ENCODE peak calls at places on chromosomes 7 and 10, in nine cellular contexts. R is HCT116; M is tibial nerve; E is tibial artery; O is GM23338; A is adrenal gland; X is left ventricle myocardium inferior; D is neuronal stem cell; B is CD8-positive, alpha-beta T cell. F is an unnamed sample.

GRCh38 chr10:91680521-91680920 is 47.6 kb upstream of the PPP1R3C start:
- DNase-seq in R (no peak), M (no peak), E (no peak), O (no peak), A (no peak), X (no peak), D (no peak), B (no peak), F (no peak)

GRCh38 chr7:117008849-117009531 is 55.7 kb downstream of the ST7 start:
- DNase-seq in R (no peak), M (no peak), E (no peak), O (no peak), A (no peak), X (no peak), D (no peak), B (no peak), F (peak; percentile 76)

GRCh38 chr10:12055722-12056121 is 13.0 kb upstream of the DHTKD1 start:
- DNase-seq in R (no peak), M (no peak), E (no peak), O (no peak), A (no peak), X (no peak), D (no peak), B (no peak), F (no peak)

GRCh38 chr7:44311561-44312495 is 13.6 kb downstream of the CAMK2B start:
- DNase-seq in R (no peak), M (no peak), E (no peak), O (no peak), A (no peak), X (no peak), D (no peak), B (no peak), F (no peak)

GRCh38 chr10:13102002-13102794 is 2.2 kb downstream of the OPTN start:
- DNase-seq in R (no peak), M (no peak), E (no peak), O (no peak), A (peak; percentile 51), X (no peak), D (no peak), B (no peak), F (no peak)

GRCh38 chr10:7243873-7244272 is 167.0 kb downstream of the SFMBT2 start:
- DNase-seq in R (no peak), M (no peak), E (no peak), O (no peak), A (no peak), X (no peak), D (no peak), B (no peak), F (no peak)

GRCh38 chr10:4197676-4198075 is 412.7 kb upstream of the KLF6 start:
- DNase-seq in R (no peak), M (no peak), E (no peak), O (no peak), A (no peak), X (no peak), D (no peak), B (no peak), F (no peak)

GRCh38 chr10:77977975-77978759 is 51.1 kb downstream of the POLR3A start:
- DNase-seq in R (no peak), M (no peak), E (peak; percentile 25), O (no peak), A (peak; percentile 56), X (no peak), D (no peak), B (no peak), F (no peak)

GRCh38 chr10:101611506-101611905 is 23.4 kb downstream of the DPCD start:
- DNase-seq in R (no peak), M (no peak), E (no peak), O (no peak), A (no peak), X (no peak), D (no peak), B (no peak), F (no peak)

GRCh38 chr10:61110188-61110844 is 166.3 kb upstream of the RHOBTB1 start:
- DNase-seq in R (no peak), M (no peak), E (no peak), O (no peak), A (no peak), X (no peak), D (no peak), B (no peak), F (no peak)

DNA sequence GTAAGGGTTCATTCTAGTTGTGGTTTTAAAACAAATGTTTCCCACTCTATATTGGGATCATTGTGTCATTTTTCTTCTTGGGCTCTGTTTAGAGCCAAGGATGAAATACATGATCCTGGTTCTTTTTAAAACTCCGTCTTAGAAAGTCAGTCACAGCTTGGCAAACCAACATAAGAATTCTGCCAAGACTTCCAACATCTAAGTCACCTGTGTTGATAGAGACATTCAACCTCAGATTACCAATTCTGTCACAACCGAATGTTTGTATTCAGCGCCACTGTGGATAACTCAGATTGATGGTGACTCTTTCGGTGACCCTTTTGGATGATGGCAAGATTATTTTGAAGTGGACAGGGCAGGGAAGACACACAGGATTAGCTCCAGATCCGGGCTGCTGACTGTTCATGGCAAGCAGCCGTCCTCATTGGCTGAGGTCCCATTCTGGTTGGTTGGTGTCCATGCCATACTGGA is 255.4 kb downstream of the ARHGAP21 start:
- DNase-seq in R (no peak), M (no peak), E (no peak), O (no peak), A (no peak), X (peak; percentile 36), D (no peak), B (no peak), F (no peak)
- H3K4me3 ChIP-seq in R (no peak overlapping the region), M (no peak overlapping the region), E (no peak overlapping the region), O (no peak overlapping the region), A (no peak overlapping the region), X (no peak overlapping the region), D (no peak overlapping the region), B (no peak overlapping the region), F (no peak overlapping the region)

GRCh38 chr7:80500325-80500724 is 11.5 kb downstream of the GNAT3 start:
- DNase-seq in R (no peak), M (no peak), E (no peak), O (no peak), A (no peak), X (no peak), D (no peak), B (no peak), F (peak; percentile 8)
- H3K27ac ChIP-seq in R (peak overlapping the region; percentile 85), M (no peak overlapping the region), E (no peak overlapping the region), O (no peak overlapping the region), A (peak overlapping the region; percentile 73), X (peak overlapping the region; percentile 84), D (no peak overlapping the region), B (no peak overlapping the region), F (no peak overlapping the region)

GRCh38 chr7:80895056-80895455 is 23.8 kb downstream of the SEMA3C start:
- DNase-seq in R (no peak), M (no peak), E (no peak), O (no peak), A (no peak), X (no peak), D (no peak), B (no peak), F (no peak)

GRCh38 chr7:80889525-80889924 is 29.3 kb downstream of the SEMA3C start:
- DNase-seq in R (no peak), M (no peak), E (no peak), O (no peak), A (no peak), X (no peak), D (no peak), B (no peak), F (no peak)

GRCh38 chr7:80885774-80886173 is 33.1 kb downstream of the SEMA3C start:
- DNase-seq in R (no peak), M (no peak), E (no peak), O (no peak), A (no peak), X (no peak), D (no peak), B (no peak), F (no peak)

GRCh38 chr7:80890391-80890790 is 28.5 kb downstream of the SEMA3C start:
- DNase-seq in R (no peak), M (no peak), E (no peak), O (no peak), A (no peak), X (no peak), D (no peak), B (no peak), F (no peak)

GRCh38 chr7:80890839-80891544 is 27.9 kb downstream of the SEMA3C start:
- DNase-seq in R (no peak), M (no peak), E (no peak), O (no peak), A (no peak), X (no peak), D (no peak), B (no peak), F (no peak)
- H3K4me1 ChIP-seq in R (peaks cover 7% of the 10 kb centered on the region), M (peaks cover 17% of the 10 kb centered on the region), E (peaks cover 21% of the 10 kb centered on the region), O (peaks cover 3% of the 10 kb centered on the region), A (no peaks in the 10 kb centered on the region), X (peaks cover 18% of the 10 kb centered on the region), D (no peaks in the 10 kb centered on the region), B (no peaks in the 10 kb centered on the region), F (peaks cover 5% of the 10 kb centered on the region)

GRCh38 chr10:86190291-86190690 is 176.3 kb downstream of the GRID1 start:
- DNase-seq in R (no peak), M (no peak), E (no peak), O (no peak), A (no peak), X (no peak), D (no peak), B (no peak), F (no peak)

GRCh38 chr10:86191166-86191565 is 175.4 kb downstream of the GRID1 start:
- DNase-seq in R (no peak), M (no peak), E (no peak), O (no peak), A (no peak), X (no peak), D (no peak), B (no peak), F (no peak)

GRCh38 chr10:86192686-86193085 is 173.9 kb downstream of the GRID1 start:
- DNase-seq in R (no peak), M (no peak), E (no peak), O (no peak), A (no peak), X (no peak), D (no peak), B (no peak), F (no peak)

GRCh38 chr10:86191686-86192085 is 174.9 kb downstream of the GRID1 start:
- DNase-seq in R (no peak), M (no peak), E (no peak), O (no peak), A (no peak), X (no peak), D (no peak), B (no peak), F (no peak)

GRCh38 chr10:86192147-86192546 is 174.4 kb downstream of the GRID1 start:
- DNase-seq in R (no peak), M (no peak), E (no peak), O (no peak), A (no peak), X (no peak), D (no peak), B (no peak), F (no peak)
- H3K4me3 ChIP-seq in R (no peak overlapping the region), M (no peak overlapping the region), E (no peak overlapping the region), O (no peak overlapping the region), A (no peak overlapping the region), X (no peak overlapping the region), D (no peak overlapping the region), B (no peak overlapping the region), F (no peak overlapping the region)

F was measured in cardiac muscle cell.